ENCODE peak calls at places on chromosomes 6 and 20, in eight cellular contexts. O is anterior cingulate cortex; K is NCI-H510A treated with DMSO at 0.1 percent for 48 hours; T is MCF 10A; E is activated CD4-positive, alpha-beta T cell treated with anti-CD3 and anti-CD28 coated beads, Interleukin-2, amount 50 U/mL, for 1 hour; P is NCI-H1105; I is EH; Q is NCI-H460. U is an unnamed sample.

GRCh38 chr6:118353564-118353963 is 194.5 kb upstream of the PLN start:
- DNase-seq in E (no peak), Q (no peak), K (no peak), I (no peak), P (peak), O (no peak), T (peak), U (no peak)

GRCh38 chr20:37734228-37734980 is 40.6 kb downstream of the CTNNBL1 start:
- DNase-seq in Q (no peak), I (no peak), O (no peak), E (no peak), P (no peak), T (no peak), K (no peak), U (no peak)

GRCh38 chr20:52049001-52049731 is 142.4 kb downstream of the ZFP64 start:
- DNase-seq in I (peak), E (no peak), K (no peak), T (no peak), O (no peak), Q (no peak), P (no peak), U (no peak)

GRCh38 chr6:118748311-118749062 is 97.1 kb upstream of the CEP85L start:
- DNase-seq in E (no peak), P (no peak), K (peak), Q (no peak), T (no peak), O (no peak), I (peak), U (no peak)

GRCh38 chr6:34106900-34107299 is 39.0 kb downstream of the GRM4 start:
- DNase-seq in T (no peak), K (no peak), E (no peak), O (no peak), Q (no peak), I (no peak), P (no peak), U (no peak)

GRCh38 chr20:9081423-9081966 is 12.6 kb downstream of the PLCB4 start:
- DNase-seq in P (no peak), E (no peak), I (peak), K (no peak), T (no peak), O (no peak), Q (no peak), U (no peak)

GRCh38 chr20:62900052-62900691 is 26.1 kb downstream of the DIDO1 start:
- DNase-seq in E (peak), Q (peak), I (peak), K (peak), P (peak), T (peak), O (peak), U (peak)

GRCh38 chr6:114108119-114109002 is 137.4 kb upstream of the HDAC2 start:
- DNase-seq in K (peak), O (no peak), Q (peak), P (peak), I (peak), E (peak), T (peak), U (peak)

GRCh38 chr6:179340-179950 is 112.8 kb upstream of the DUSP22 start:
- DNase-seq in O (no peak), I (no peak), P (no peak), E (no peak), Q (no peak), T (no peak), K (no peak), U (no peak)

GRCh38 chr6:117674503-117674902 is 766 bp upstream of the NUS1 start:
- DNase-seq in E (no peak), O (no peak), P (no peak), K (no peak), T (no peak), I (no peak), Q (no peak), U (no peak)

GRCh38 chr6:157233156-157233555 is 90.2 kb downstream of the TMEM242 start:
- DNase-seq in Q (no peak), O (no peak), P (no peak), K (no peak), E (no peak), T (no peak), I (no peak), U (no peak)

GRCh38 chr6:125380474-125380873 is 78.7 kb upstream of the HDDC2 start:
- DNase-seq in P (no peak), Q (no peak), I (no peak), K (no peak), E (no peak), T (no peak), O (no peak), U (no peak)

GRCh38 chr6:32641122-32641521 is 3.9 kb downstream of the HLA-DQA1 start:
- DNase-seq in E (no peak), Q (no peak), T (no peak), K (no peak), P (no peak), I (no peak), O (no peak), U (no peak)

U was measured in HTR-8/SVneo.